ENCODE peak calls at places on chromosomes 16 and 17, in six cellular contexts. A is epithelial cell of proximal tubule; R is HCEC 1CT; C is AG10803; P is activated T-helper 9 cell treated with anti-CD3 and anti-CD28 coated beads, Interleukin-2, amount 50 U/mL, for 16 hours; G is NCI-H2029. Z is an unnamed sample.

GRCh38 chr16:66850115-66850815 is 6.1 kb downstream of the CA7 start:
- DNase-seq in G (no peak), R (no peak), C (no peak), A (no peak), P (no peak), Z (no peak)

GRCh38 chr16:598823-599739 is 9.2 kb downstream of the RAB40C start:
- DNase-seq in G (no peak), A (no peak), C (no peak), R (no peak), P (no peak), Z (no peak)

GRCh38 chr16:86649875-86650274 is 71.5 kb downstream of the FOXL1 start:
- DNase-seq in G (no peak), R (no peak), C (no peak), A (no peak), P (no peak), Z (no peak)

GRCh38 chr17:76678330-76678729 is 32.4 kb downstream of the MXRA7 start:
- DNase-seq in G (no peak), A (no peak), P (no peak), R (no peak), C (no peak), Z (no peak)

GRCh38 chr17:17732892-17733670 is 51.8 kb downstream of the RAI1 start:
- DNase-seq in G (no peak), C (peak; percentile 76), P (no peak), R (peak; percentile 47), A (no peak), Z (no peak)

GRCh38 chr17:72985882-72986720 is 106.4 kb downstream of the SLC39A11 start:
- DNase-seq in C (peak; percentile 68), R (peak; percentile 70), G (peak; percentile 45), A (no peak), P (peak; percentile 14), Z (peak; percentile 58)

GRCh38 chr17:2892305-2892971 is 96.2 kb downstream of the RAP1GAP2 start:
- DNase-seq in C (peak; percentile 48), P (no peak), A (peak; percentile 79), G (peak; percentile 34), R (peak; percentile 67), Z (no peak)

GRCh38 chr16:23013484-23013883 is 135.8 kb downstream of the USP31 start:
- DNase-seq in P (no peak), C (no peak), A (no peak), G (no peak), R (no peak), Z (no peak)

GRCh38 chr17:6508026-6508425 is 48.3 kb downstream of the PITPNM3 start:
- DNase-seq in P (no peak), G (no peak), R (no peak), C (no peak), A (no peak), Z (no peak)

Z was measured in lung.